ENCODE peak calls at places on chromosome 4, in ten cellular contexts. W is transverse colon; Q is A549; S is MM.1S; A is colonic mucosa; V is CD4-positive, alpha-beta T cell; L is H9; H is mammary epithelial cell; B is psoas muscle; P is endothelial cell. Y is an unnamed sample.

GRCh38 chr4:24978291-24979072 is 52.3 kb downstream of the LGI2 start:
- DNase-seq in W (no peak), Q (no peak), S (no peak), A (no peak), V (no peak), L (peak), H (no peak), B (no peak), P (no peak), Y (no peak)

GRCh38 chr4:8552024-8552423 is 28.2 kb upstream of the GPR78 start:
- DNase-seq in W (no peak), Q (no peak), S (no peak), A (no peak), V (no peak), L (no peak), H (no peak), B (no peak), P (no peak), Y (no peak)

GRCh38 chr4:150164956-150165355 is 86.7 kb downstream of the DCLK2 start:
- DNase-seq in W (no peak), Q (no peak), S (no peak), A (no peak), V (no peak), L (no peak), H (peak), B (no peak), P (no peak), Y (no peak)

GRCh38 chr4:56762484-56763250 is 58.8 kb downstream of the SPINK2 start:
- DNase-seq in W (no peak), Q (no peak), S (peak), A (no peak), V (no peak), L (no peak), H (no peak), B (no peak), P (no peak), Y (no peak)

GRCh38 chr4:17030543-17030942 is 132.1 kb upstream of the LDB2 start:
- DNase-seq in W (no peak), Q (peak), S (no peak), A (no peak), V (no peak), L (no peak), H (peak), B (no peak), P (no peak), Y (no peak)

GRCh38 chr4:15182600-15183222 is 180.4 kb downstream of the CPEB2 start:
- DNase-seq in W (no peak), Q (no peak), S (no peak), A (no peak), V (no peak), L (no peak), H (peak), B (no peak), P (no peak), Y (no peak)

GRCh38 chr4:37573566-37573965 is 112.6 kb downstream of the RELL1 start:
- DNase-seq in W (no peak), Q (no peak), S (no peak), A (no peak), V (no peak), L (no peak), H (no peak), B (no peak), P (no peak), Y (no peak)

GRCh38 chr4:3283483-3283882 is 9.3 kb upstream of the RGS12 start:
- DNase-seq in W (no peak), Q (no peak), S (no peak), A (no peak), V (no peak), L (no peak), H (no peak), B (no peak), P (no peak), Y (no peak)

GRCh38 chr4:140839888-140840790 is 84.0 kb upstream of the TBC1D9 start:
- DNase-seq in W (no peak), Q (no peak), S (no peak), A (no peak), V (no peak), L (no peak), H (no peak), B (no peak), P (no peak), Y (no peak)

GRCh38 chr4:46386570-46386969 is 3.4 kb downstream of the GABRA2 start:
- DNase-seq in W (no peak), Q (no peak), S (no peak), A (no peak), V (no peak), L (peak), H (no peak), B (no peak), P (no peak), Y (no peak)

GRCh38 chr4:103484521-103484920 is 235.3 kb downstream of the TACR3 start:
- DNase-seq in W (no peak), Q (no peak), S (no peak), A (no peak), V (no peak), L (no peak), H (peak), B (no peak), P (no peak), Y (no peak)

GRCh38 chr4:103478210-103478609 is 241.6 kb downstream of the TACR3 start:
- DNase-seq in W (no peak), Q (no peak), S (no peak), A (no peak), V (no peak), L (no peak), H (no peak), B (no peak), P (no peak), Y (no peak)

GRCh38 chr4:103482471-103482870 is 237.3 kb downstream of the TACR3 start:
- DNase-seq in W (no peak), Q (no peak), S (no peak), A (no peak), V (no peak), L (no peak), H (no peak), B (no peak), P (no peak), Y (no peak)

GRCh38 chr4:103482893-103483292 is 236.9 kb downstream of the TACR3 start:
- DNase-seq in W (no peak), Q (no peak), S (no peak), A (no peak), V (no peak), L (no peak), H (no peak), B (no peak), P (no peak), Y (no peak)

DNA sequence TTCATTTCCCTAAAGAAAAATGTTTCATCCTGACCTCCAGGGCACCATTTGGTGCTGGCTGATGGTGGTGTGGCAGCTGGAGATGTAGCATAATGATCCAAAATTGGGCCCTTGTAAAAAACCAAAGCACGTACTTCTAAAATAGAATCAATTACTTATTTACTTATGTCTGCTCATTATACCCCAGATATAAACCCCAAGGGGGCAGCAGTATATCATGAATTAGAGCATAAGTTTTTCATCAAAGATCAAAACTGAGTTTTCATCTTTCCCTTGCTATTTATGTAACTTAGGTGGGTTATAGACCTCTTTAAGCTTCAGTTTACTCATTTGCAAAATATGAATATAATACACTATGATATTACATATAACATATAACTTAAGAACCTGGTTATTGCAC is 241.1 kb downstream of the TACR3 start:
- DNase-seq in W (no peak), Q (no peak), S (no peak), A (no peak), V (no peak), L (no peak), H (no peak), B (no peak), P (no peak), Y (no peak)
- TF ChIP-seq CTCF in W (no peak), Q (no peak), S (no peak), A (no peak), V (no peak), L (no peak), H (peak), B (no peak), P (no peak), Y (no peak)

DNA sequence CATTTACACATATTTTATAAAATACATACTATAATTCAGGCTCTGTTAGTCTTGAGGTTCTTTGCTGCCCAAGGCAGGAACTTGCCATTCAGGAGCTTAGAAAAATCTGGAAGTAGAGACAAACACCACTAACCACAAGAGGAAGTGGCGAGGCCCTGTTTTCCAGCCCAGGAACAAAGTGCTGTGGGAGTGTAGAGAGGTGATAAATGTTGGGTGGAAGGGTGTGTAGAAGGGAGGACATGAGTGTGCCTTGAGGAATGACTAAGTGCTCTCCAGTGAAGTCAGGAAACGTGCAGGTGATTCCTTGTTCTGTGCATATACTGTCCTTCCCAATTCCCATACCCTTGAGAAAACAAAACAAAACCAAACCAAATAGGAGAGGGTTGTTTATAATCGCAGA is 83.1 kb downstream of the GPAT3 start:
- DNase-seq in W (peak), Q (no peak), S (no peak), A (peak), V (no peak), L (no peak), H (peak), B (no peak), P (peak), Y (no peak)
- TF ChIP-seq CTCF in W (no peak), Q (no peak), S (no peak), A (no peak), V (no peak), L (no peak), H (no peak), B (no peak), P (no peak), Y (no peak)

GRCh38 chr4:129046055-129046959 is 47.0 kb downstream of the SCLT1 start:
- DNase-seq in W (no peak), Q (no peak), S (no peak), A (no peak), V (no peak), L (no peak), H (no peak), B (no peak), P (no peak), Y (no peak)

GRCh38 chr4:129043523-129043922 is 49.8 kb downstream of the SCLT1 start:
- DNase-seq in W (no peak), Q (no peak), S (no peak), A (no peak), V (no peak), L (no peak), H (no peak), B (no peak), P (no peak), Y (no peak)
- TF ChIP-seq CTCF in W (no peak), Q (no peak), S (no peak), A (no peak), V (no peak), L (peak), H (peak), B (no peak), P (no peak), Y (no peak)

DNA sequence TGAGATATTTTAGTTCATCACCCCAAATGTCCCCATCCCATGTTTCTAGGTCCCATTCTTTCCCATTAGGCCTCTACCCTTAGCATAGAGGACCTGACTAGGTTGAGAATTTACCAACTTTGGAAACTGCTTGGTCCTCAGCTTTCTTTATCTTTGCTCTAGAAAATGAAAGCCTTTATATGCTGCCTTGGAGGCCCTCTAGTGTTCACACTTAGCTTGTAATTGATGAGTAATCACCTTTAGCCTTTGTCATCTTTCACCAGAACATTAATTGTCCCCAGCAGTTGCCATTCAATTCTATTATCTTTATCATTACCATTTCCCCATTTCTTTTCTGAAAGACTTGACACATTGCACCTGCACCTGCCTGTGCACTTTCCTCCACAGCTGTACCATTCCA is 589.2 kb upstream of the NR3C2 start:
- DNase-seq in W (no peak), Q (no peak), S (peak), A (peak), V (no peak), L (no peak), H (peak), B (no peak), P (no peak), Y (no peak)
- TF ChIP-seq CTCF in W (peak), Q (no peak), S (peak), A (peak), V (no peak), L (peak), H (peak), B (peak), P (peak), Y (no peak)

GRCh38 chr4:139744232-139744631 is 78.6 kb downstream of the MGST2 start:
- DNase-seq in W (no peak), Q (no peak), S (no peak), A (no peak), V (no peak), L (no peak), H (no peak), B (no peak), P (no peak), Y (no peak)

GRCh38 chr4:139743027-139743426 is 77.4 kb downstream of the MGST2 start:
- DNase-seq in W (no peak), Q (no peak), S (no peak), A (no peak), V (no peak), L (no peak), H (no peak), B (no peak), P (no peak), Y (no peak)

GRCh38 chr4:139738846-139739613 is 73.4 kb downstream of the MGST2 start:
- DNase-seq in W (no peak), Q (no peak), S (no peak), A (no peak), V (no peak), L (no peak), H (no peak), B (no peak), P (no peak), Y (no peak)

GRCh38 chr4:139740121-139740520 is 74.5 kb downstream of the MGST2 start:
- DNase-seq in W (no peak), Q (no peak), S (no peak), A (no peak), V (no peak), L (no peak), H (no peak), B (peak), P (no peak), Y (no peak)

GRCh38 chr4:139740531-139741041 is 75.0 kb downstream of the MGST2 start:
- DNase-seq in W (peak), Q (peak), S (no peak), A (peak), V (no peak), L (no peak), H (peak), B (peak), P (no peak), Y (no peak)
- TF ChIP-seq CTCF in W (no peak), Q (peak), S (no peak), A (no peak), V (no peak), L (no peak), H (peak), B (peak), P (no peak), Y (no peak)

GRCh38 chr4:163556169-163556568 is 61.7 kb downstream of the TMA16 start:
- DNase-seq in W (no peak), Q (no peak), S (no peak), A (no peak), V (no peak), L (no peak), H (no peak), B (no peak), P (no peak), Y (no peak)
- TF ChIP-seq CTCF in W (no peak), Q (peak), S (peak), A (no peak), V (peak), L (no peak), H (peak), B (no peak), P (no peak), Y (no peak)

GRCh38 chr4:81688085-81688484 is 216.4 kb upstream of the RASGEF1B start:
- DNase-seq in W (no peak), Q (no peak), S (peak), A (no peak), V (no peak), L (no peak), H (peak), B (no peak), P (no peak), Y (no peak)
- TF ChIP-seq CTCF in W (peak), Q (no peak), S (peak), A (peak), V (no peak), L (peak), H (peak), B (no peak), P (no peak), Y (no peak)

GRCh38 chr4:142881331-142881730 is 35.2 kb upstream of the INPP4B start:
- DNase-seq in W (no peak), Q (no peak), S (no peak), A (no peak), V (no peak), L (no peak), H (no peak), B (no peak), P (no peak), Y (no peak)

GRCh38 chr4:142886566-142886965 is 40.5 kb upstream of the INPP4B start:
- DNase-seq in W (no peak), Q (no peak), S (no peak), A (no peak), V (no peak), L (no peak), H (no peak), B (no peak), P (no peak), Y (no peak)

GRCh38 chr4:142883433-142883832 is 37.3 kb upstream of the INPP4B start:
- DNase-seq in W (no peak), Q (no peak), S (no peak), A (no peak), V (no peak), L (no peak), H (no peak), B (no peak), P (peak), Y (no peak)
- TF ChIP-seq CTCF in W (peak), Q (no peak), S (peak), A (peak), V (no peak), L (peak), H (peak), B (peak), P (no peak), Y (no peak)

GRCh38 chr4:161320377-161320776 is 843.4 kb downstream of the FSTL5 start:
- DNase-seq in W (no peak), Q (peak), S (peak), A (no peak), V (no peak), L (peak), H (peak), B (no peak), P (no peak), Y (no peak)
- TF ChIP-seq CTCF in W (no peak), Q (peak), S (peak), A (no peak), V (no peak), L (peak), H (peak), B (no peak), P (peak), Y (no peak)